ENCODE peak calls at places on chromosomes 16 and 17, in five cellular contexts. O is OCI-LY7, S is stomach, G is fibroblast of lung, Y is lower lobe of right lung. F is an unnamed sample.

GRCh38 chr16:79653337-79654000 is 52.9 kb upstream of the MAF start:
- DNase-seq in Y (no peak), G (peak; percentile 96), O (no peak), S (no peak), F (no peak)

GRCh38 chr17:13478326-13478830 is 123.4 kb downstream of the HS3ST3A1 start:
- DNase-seq in Y (no peak), O (no peak), G (no peak), S (no peak), F (no peak)

GRCh38 chr17:38861399-38861843 is 7.9 kb upstream of the RPL23 start:
- DNase-seq in O (peak; percentile 25), Y (no peak), S (no peak), G (no peak), F (no peak)

GRCh38 chr17:15966183-15966878 is 21.4 kb downstream of the ADORA2B start:
- DNase-seq in S (peak; percentile 72), Y (peak; percentile 89), O (no peak), G (peak; percentile 22), F (no peak)

GRCh38 chr16:15518412-15519351 is 84.3 kb downstream of the BMERB1 start:
- DNase-seq in O (no peak), Y (no peak), G (peak; percentile 82), S (no peak), F (no peak)

GRCh38 chr16:19520861-19521331 is 1.0 kb downstream of the GDE1 start:
- DNase-seq in Y (peak; percentile 43), O (peak; percentile 10), G (peak; percentile 39), S (peak; percentile 34), F (no peak)

GRCh38 chr17:76388966-76389888 is 4.8 kb downstream of the SPHK1 start:
- DNase-seq in S (peak; percentile 57), G (no peak), Y (no peak), O (no peak), F (no peak)

GRCh38 chr17:63946440-63947363 is 14.6 kb upstream of the CD79B start:
- DNase-seq in Y (peak; percentile 65), S (peak; percentile 51), G (peak; percentile 28), O (peak; percentile 85), F (no peak)

GRCh38 chr17:78577296-78577695 is at the start of gene DNAH17:
- DNase-seq in Y (no peak), S (no peak), G (no peak), O (no peak), F (no peak)

GRCh38 chr17:17776889-17777288 is 59.9 kb downstream of the SREBF1 start:
- DNase-seq in G (no peak), O (no peak), S (no peak), Y (no peak), F (no peak)

GRCh38 chr16:8620535-8620934 is 963 bp upstream of the METTL22 start:
- DNase-seq in S (no peak), O (no peak), G (no peak), Y (no peak), F (no peak)

GRCh38 chr17:39677581-39678339 is 9.5 kb downstream of the PNMT start:
- DNase-seq in G (no peak), S (no peak), O (no peak), Y (no peak), F (no peak)

GRCh38 chr16:81861503-81861902 is 82.4 kb downstream of the PLCG2 start:
- DNase-seq in S (no peak), Y (no peak), O (no peak), G (no peak), F (no peak)

GRCh38 chr16:4936991-4937781 is at the start of gene PPL:
- DNase-seq in S (peak; percentile 97), O (no peak), G (no peak), Y (peak; percentile 94), F (peak; percentile 88)

GRCh38 chr16:84449156-84450140 is 55.0 kb downstream of the MEAK7 start:
- DNase-seq in Y (peak; percentile 55), S (peak; percentile 5), G (no peak), O (no peak), F (peak; percentile 67)

GRCh38 chr16:86214326-86215232 is 295.7 kb upstream of the FOXF1 start:
- DNase-seq in O (no peak), G (peak; percentile 57), Y (no peak), S (no peak), F (no peak)

GRCh38 chr16:13100970-13101369 is 199.6 kb downstream of the SHISA9 start:
- DNase-seq in S (no peak), Y (no peak), O (no peak), G (no peak), F (no peak)

GRCh38 chr16:30005341-30006094 is 5.3 kb downstream of the DOC2A start:
- DNase-seq in O (peak; percentile 59), G (peak; percentile 45), S (peak; percentile 32), Y (no peak), F (no peak)

GRCh38 chr16:30997887-30998711 is 12.3 kb downstream of the STX1B start:
- DNase-seq in S (no peak), Y (no peak), G (peak; percentile 59), O (no peak), F (no peak)

GRCh38 chr16:71338193-71338592 is 20.3 kb upstream of the CALB2 start:
- DNase-seq in G (no peak), Y (no peak), O (no peak), S (no peak), F (no peak)

GRCh38 chr17:3260163-3260562 is 38.0 kb downstream of the OR3A1 start:
- DNase-seq in Y (no peak), S (no peak), O (no peak), G (no peak), F (no peak)

GRCh38 chr16:12659871-12660270 is 143.8 kb downstream of the CPPED1 start:
- DNase-seq in S (no peak), G (no peak), Y (no peak), O (no peak), F (no peak)

GRCh38 chr17:36732351-36732750 is 131.0 kb downstream of the MRM1 start:
- DNase-seq in O (no peak), S (no peak), Y (no peak), G (no peak), F (no peak)

GRCh38 chr16:78530283-78530682 is 430.8 kb downstream of the WWOX start:
- DNase-seq in Y (no peak), O (no peak), G (no peak), S (no peak), F (no peak)

GRCh38 chr16:24583494-24583893 is 44.1 kb downstream of the RBBP6 start:
- DNase-seq in Y (no peak), O (no peak), S (no peak), G (no peak), F (no peak)

GRCh38 chr17:80030730-80031410 is 4.8 kb downstream of the TBC1D16 start:
- DNase-seq in O (no peak), G (no peak), Y (peak; percentile 83), S (peak; percentile 92), F (no peak)

GRCh38 chr17:59311051-59311468 is 20.4 kb upstream of the YPEL2 start:
- DNase-seq in O (peak; percentile 79), G (peak; percentile 69), S (peak; percentile 43), Y (no peak), F (no peak)

GRCh38 chr16:84079664-84080063 is 37.1 kb upstream of the SLC38A8 start:
- DNase-seq in S (no peak), G (no peak), O (peak; percentile 9), Y (no peak), F (no peak)

GRCh38 chr17:83110755-83111154 is 31.3 kb downstream of the METRNL start:
- DNase-seq in G (peak; percentile 45), S (no peak), O (no peak), Y (no peak), F (no peak)

DNA sequence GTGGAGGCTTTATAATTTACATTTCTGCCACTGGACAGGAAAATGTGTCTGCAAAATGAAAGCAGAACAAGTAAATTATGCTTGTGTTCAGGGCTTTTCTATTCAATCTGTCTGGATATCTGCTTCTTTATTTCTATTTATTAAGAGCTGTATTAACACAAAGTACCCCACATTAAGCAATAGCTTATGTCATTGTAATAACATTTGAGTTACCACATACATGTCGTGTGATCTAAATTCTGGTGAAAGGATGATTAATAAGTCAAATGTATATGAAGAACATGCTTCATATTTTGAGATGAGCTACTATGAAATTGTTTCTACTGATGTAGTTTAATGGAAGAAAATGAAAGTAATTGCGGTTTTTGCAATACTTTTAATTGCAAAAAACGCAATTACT is 238.2 kb downstream of the KCNJ2 start:
- DNase-seq in G (peak; percentile 68), Y (no peak), O (no peak), S (no peak), F (no peak)
- TF ChIP-seq CTCF in G (no peak), Y (no peak), O (no peak), S (no peak), F (no peak)

DNA sequence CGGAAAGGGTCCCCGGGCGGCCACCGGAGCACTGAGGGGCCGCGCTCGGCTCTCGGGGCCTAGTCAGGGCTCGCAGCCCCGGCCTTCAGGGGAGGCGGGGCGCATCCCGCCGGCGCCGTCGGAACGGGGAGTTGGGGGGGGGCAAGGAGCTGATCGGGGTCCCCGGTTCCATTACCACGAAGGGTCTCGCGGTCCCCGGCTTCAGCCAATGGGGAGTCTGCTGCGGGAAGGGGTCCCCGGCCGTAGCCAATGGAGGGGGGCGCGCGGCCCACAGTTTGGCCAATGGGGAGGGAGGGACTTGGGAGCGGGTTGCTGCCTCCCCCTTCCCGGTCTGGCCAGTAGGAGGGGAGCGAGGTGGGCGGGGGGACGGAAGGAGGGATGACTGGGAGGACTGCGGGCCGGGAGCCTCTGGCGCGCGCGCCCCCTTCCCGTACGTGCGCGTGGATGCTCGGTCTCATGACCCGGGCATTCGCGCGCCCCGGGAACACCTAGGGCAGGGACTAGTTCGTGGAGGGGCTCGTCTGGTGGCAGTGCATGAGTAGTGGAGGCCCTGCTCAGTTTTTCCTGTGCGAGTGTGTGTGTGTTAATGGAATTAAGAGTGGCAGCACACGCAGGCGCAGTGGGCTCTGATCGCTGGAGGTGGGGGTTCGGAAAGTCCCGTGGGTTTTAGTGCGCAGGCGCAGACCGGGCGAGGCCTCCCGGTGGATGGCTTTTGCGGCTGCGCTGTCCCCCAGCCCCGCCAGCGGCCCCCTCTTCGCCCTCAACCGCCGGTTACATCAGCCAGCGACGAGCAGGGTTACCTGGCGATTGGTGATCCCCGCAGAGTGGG is 1.1 kb downstream of the ATXN2L start:
- DNase-seq in O (peak; percentile 96), S (peak; percentile 95), Y (peak; percentile 97), G (peak; percentile 98), F (peak; percentile 98)
- TF ChIP-seq CTCF in O (peak; percentile 3), S (no peak), Y (peak; percentile 35), G (peak; percentile 1), F (peak; percentile 40)

GRCh38 chr16:62190426-62190825 is 154.2 kb upstream of the CDH8 start:
- DNase-seq in O (peak; percentile 27), G (no peak), Y (no peak), S (no peak), F (no peak)
- TF ChIP-seq CTCF in O (peak; percentile 76), G (no peak), Y (no peak), S (no peak), F (peak; percentile 90)

DNA sequence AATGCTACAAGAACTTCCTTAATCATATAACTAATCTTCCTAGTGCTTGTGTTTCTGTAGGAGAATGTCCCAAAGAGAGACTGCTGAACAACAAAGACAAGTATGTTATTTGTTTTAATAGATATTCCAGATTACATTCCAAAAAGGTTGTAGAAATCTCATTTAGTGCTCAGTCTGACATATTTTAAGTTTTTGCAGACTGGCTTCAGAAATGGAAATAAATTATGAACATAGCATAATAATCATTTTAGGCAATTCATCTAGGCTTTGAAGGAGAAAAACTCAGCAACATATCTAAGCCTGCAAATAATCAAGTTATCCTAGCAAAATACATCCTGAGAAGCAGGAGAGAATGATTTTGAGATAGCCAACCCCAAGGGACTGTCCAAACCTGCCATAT is 171.6 kb upstream of the CDH5 start:
- DNase-seq in Y (no peak), O (no peak), S (no peak), G (no peak), F (no peak)
- TF ChIP-seq CTCF in Y (no peak), O (no peak), S (no peak), G (no peak), F (no peak)

GRCh38 chr16:68105611-68106010 is 20.4 kb downstream of the NFATC3 start:
- DNase-seq in O (no peak), Y (no peak), S (no peak), G (no peak), F (no peak)
- TF ChIP-seq CTCF in O (no peak), Y (no peak), S (no peak), G (no peak), F (no peak)